ENCODE peak calls at places on chromosomes 13 and 19, in seven cellular contexts. T is HCT116, O is H1, I is GM12878, B is SK-N-SH, W is HepG2, R is K562. U is an unnamed sample.

GRCh38 chr19:45577111-45577905 is 7.3 kb downstream of the OPA3 start:
- DNase-seq in T (no peak), O (no peak), I (no peak), B (no peak), W (peak; percentile 86), R (peak; percentile 43), U (no peak)

GRCh38 chr13:46893820-46894533 is 2.9 kb downstream of the HTR2A start:
- DNase-seq in T (peak; percentile 6), O (peak; percentile 10), I (peak; percentile 11), B (peak; percentile 88), W (no peak), R (peak; percentile 65), U (peak; percentile 41)

GRCh38 chr13:80251403-80251802 is 89.5 kb downstream of the SPRY2 start:
- DNase-seq in T (no peak), O (no peak), I (no peak), B (no peak), W (no peak), R (peak; percentile 7), U (no peak)

GRCh38 chr19:14775855-14776254 is 2.5 kb downstream of the ADGRE2 start:
- DNase-seq in T (no peak), O (no peak), I (no peak), B (no peak), W (no peak), R (peak; percentile 75), U (no peak)

GRCh38 chr13:24208314-24208713 is 47.8 kb downstream of the SPATA13 start:
- DNase-seq in T (peak; percentile 28), O (no peak), I (no peak), B (no peak), W (no peak), R (no peak), U (no peak)

GRCh38 chr13:91207261-91207660 is 140.2 kb upstream of the MIR17HG start:
- DNase-seq in T (no peak), O (no peak), I (no peak), B (no peak), W (no peak), R (no peak), U (no peak)

GRCh38 chr13:109764474-109765292 is 21.7 kb downstream of the IRS2 start:
- DNase-seq in T (no peak), O (no peak), I (no peak), B (peak; percentile 64), W (no peak), R (no peak), U (no peak)

GRCh38 chr13:25329706-25330105 is 28.3 kb downstream of the NUP58 start:
- DNase-seq in T (no peak), O (no peak), I (no peak), B (no peak), W (no peak), R (no peak), U (no peak)

GRCh38 chr19:49680473-49681351 is 3.6 kb downstream of the PRMT1 start:
- DNase-seq in T (peak; percentile 56), O (peak; percentile 95), I (no peak), B (peak; percentile 96), W (peak; percentile 70), R (peak; percentile 93), U (peak; percentile 77)

GRCh38 chr13:113275387-113275786 is 21.7 kb upstream of the LAMP1 start:
- DNase-seq in T (peak; percentile 59), O (no peak), I (no peak), B (peak; percentile 52), W (peak; percentile 84), R (peak; percentile 71), U (no peak)

GRCh38 chr13:89891416-89891815 is 1456.1 kb upstream of the MIR17HG start:
- DNase-seq in T (no peak), O (no peak), I (no peak), B (no peak), W (no peak), R (no peak), U (no peak)

GRCh38 chr19:27775395-27775794 is 1437.6 kb downstream of the UQCRFS1 start:
- DNase-seq in T (no peak), O (no peak), I (no peak), B (no peak), W (no peak), R (peak; percentile 11), U (no peak)

GRCh38 chr19:7872306-7873204 is 1.6 kb downstream of the PRR36 start:
- DNase-seq in T (no peak), O (no peak), I (no peak), B (no peak), W (no peak), R (no peak), U (no peak)

GRCh38 chr19:56507446-56508281 is at the start of gene ZNF471:
- DNase-seq in T (no peak), O (peak; percentile 93), I (no peak), B (peak; percentile 98), W (no peak), R (no peak), U (no peak)

GRCh38 chr19:8445488-8446001 is 770 bp downstream of the HNRNPM start:
- DNase-seq in T (no peak), O (no peak), I (no peak), B (peak; percentile 76), W (no peak), R (peak; percentile 76), U (no peak)

GRCh38 chr19:10259162-10259905 is 7.3 kb downstream of the MRPL4 start:
- DNase-seq in T (peak; percentile 82), O (peak; percentile 69), I (no peak), B (peak; percentile 88), W (peak; percentile 88), R (peak; percentile 94), U (no peak)

GRCh38 chr13:112685856-112686255 is 4.0 kb upstream of the ATP11A start:
- DNase-seq in T (no peak), O (no peak), I (no peak), B (no peak), W (no peak), R (no peak), U (no peak)

GRCh38 chr13:22063416-22064124 is 392.7 kb downstream of the FGF9 start:
- DNase-seq in T (no peak), O (no peak), I (no peak), B (no peak), W (no peak), R (no peak), U (no peak)

GRCh38 chr13:22062478-22063205 is 391.8 kb downstream of the FGF9 start:
- DNase-seq in T (no peak), O (no peak), I (no peak), B (no peak), W (no peak), R (no peak), U (no peak)

GRCh38 chr13:22061806-22062391 is 391.0 kb downstream of the FGF9 start:
- DNase-seq in T (no peak), O (no peak), I (peak; percentile 80), B (no peak), W (no peak), R (no peak), U (no peak)

GRCh38 chr13:22060187-22060586 is 389.3 kb downstream of the FGF9 start:
- DNase-seq in T (no peak), O (no peak), I (no peak), B (no peak), W (no peak), R (no peak), U (no peak)

GRCh38 chr13:22061371-22061805 is 390.5 kb downstream of the FGF9 start:
- DNase-seq in T (no peak), O (no peak), I (peak; percentile 51), B (no peak), W (no peak), R (no peak), U (no peak)
- TF ChIP-seq JUND in T (no peak), O (no peak), I (no peak), B (no peak), W (no peak), R (no peak), U (no peak)

GRCh38 chr19:21202865-21203494 is 61.1 kb downstream of the ZNF431 start:
- DNase-seq in T (peak; percentile 32), O (peak; percentile 61), I (peak; percentile 3), B (peak; percentile 49), W (no peak), R (peak; percentile 68), U (peak; percentile 27)

DNA sequence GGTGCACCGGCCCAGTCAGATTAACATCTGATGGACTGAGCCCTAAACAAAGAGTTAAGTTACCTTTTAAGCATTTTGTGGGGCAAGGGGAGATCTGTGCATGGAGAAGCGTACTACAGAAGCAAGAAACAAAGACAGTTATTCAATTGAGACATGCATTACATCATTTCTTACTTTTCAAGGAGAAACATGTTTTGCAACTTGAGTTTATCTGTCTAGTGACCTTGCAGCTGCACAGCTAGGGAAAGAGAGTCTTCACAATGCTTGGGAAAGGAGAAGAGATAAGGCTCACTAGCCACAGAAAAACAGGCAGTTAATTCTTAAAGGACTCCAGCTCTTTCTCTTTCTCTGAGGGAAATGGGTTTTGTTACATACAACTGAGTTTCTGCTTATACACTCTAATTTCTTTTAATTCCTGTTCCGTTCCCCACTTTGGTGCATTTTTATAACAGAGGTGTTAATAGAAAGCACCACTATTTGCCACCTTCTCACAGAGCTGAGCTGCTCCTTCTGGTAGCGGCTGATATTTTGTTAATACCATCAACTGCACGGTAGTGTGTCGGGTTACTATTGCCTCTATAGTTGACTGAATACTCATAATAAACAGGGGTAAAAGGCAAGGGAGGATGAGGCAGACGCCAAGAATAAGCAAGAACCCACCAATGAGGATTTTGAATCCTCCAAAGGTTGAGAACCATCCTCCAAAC is 55.9 kb downstream of the ZNF431 start:
- DNase-seq in T (no peak), O (no peak), I (no peak), B (no peak), W (no peak), R (peak; percentile 74), U (no peak)
- TF ChIP-seq JUND in T (no peak), O (no peak), I (no peak), B (no peak), W (no peak), R (peak; percentile 77), U (no peak)

DNA sequence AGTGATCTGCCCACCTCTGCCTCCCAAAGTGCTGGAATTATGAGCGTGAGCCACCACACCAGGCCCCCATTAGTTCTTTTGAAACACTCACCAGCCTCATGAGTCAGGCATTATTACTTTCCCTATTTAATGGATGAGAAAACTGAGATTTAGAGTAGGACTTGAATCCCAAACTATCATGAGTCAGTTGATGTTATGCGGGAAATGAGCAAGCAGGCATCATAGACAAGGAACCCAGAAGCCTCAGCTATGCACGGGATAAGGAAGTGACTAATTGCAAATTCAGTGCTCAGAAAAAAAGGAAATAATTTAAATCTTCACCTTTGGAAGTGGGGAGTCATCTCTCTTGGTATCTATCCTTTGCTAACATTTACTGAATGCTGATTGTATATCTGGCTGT is 217.5 kb downstream of the ABCC4 start:
- DNase-seq in T (no peak), O (no peak), I (no peak), B (no peak), W (no peak), R (no peak), U (no peak)
- TF ChIP-seq JUND in T (no peak), O (no peak), I (no peak), B (peak; percentile 23), W (no peak), R (no peak), U (no peak)

DNA sequence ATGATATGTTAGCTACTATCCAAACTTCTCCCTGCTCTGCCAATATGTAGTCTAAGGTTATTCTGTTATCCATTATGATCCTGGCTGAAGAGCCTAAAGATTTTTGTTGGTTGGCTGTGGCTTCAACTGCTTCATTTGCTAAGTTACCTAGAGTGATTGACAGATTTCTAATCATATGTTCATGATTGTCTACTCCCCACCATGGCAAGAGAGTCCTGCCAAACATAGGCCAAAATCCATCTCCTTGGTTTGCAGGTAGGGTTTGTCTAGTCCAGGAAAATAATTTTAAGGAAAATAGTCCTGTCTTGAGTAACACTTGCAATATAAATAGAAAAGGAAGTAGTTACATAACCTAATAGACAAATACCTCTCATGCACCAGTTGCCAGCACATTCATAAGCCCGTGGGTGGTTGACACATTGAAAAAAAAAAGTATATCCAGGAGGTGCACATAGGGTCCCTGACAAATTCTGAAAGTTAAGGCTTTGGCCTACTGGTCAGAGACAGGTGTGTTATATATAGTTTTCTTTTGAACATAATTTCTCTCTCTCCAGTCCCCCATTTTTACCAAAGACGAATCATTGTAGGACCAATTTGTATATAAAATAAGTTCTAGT is 5.4 kb upstream of the CBY2 start:
- DNase-seq in T (no peak), O (no peak), I (peak; percentile 64), B (no peak), W (no peak), R (no peak), U (no peak)
- TF ChIP-seq JUND in T (no peak), O (no peak), I (no peak), B (no peak), W (no peak), R (no peak), U (no peak)

U was measured in T47D.